ENCODE peak calls at places on chromosomes 5 and 9, in nine cellular contexts. L is stromal cell of bone marrow, Z is SW 1271, Y is NCI-H1417, D is non-pigmented ciliary epithelial cell, W is AG10803, V is WTC11, R is left cardiac atrium, Q is amniotic stem cell. A is an unnamed sample.

GRCh38 chr5:90437663-90438062 is 28.1 kb upstream of the CETN3 start:
- DNase-seq in L (no peak), Z (no peak), Y (no peak), D (no peak), W (no peak), V (no peak), R (no peak), Q (no peak), A (no peak)

GRCh38 chr9:20606637-20607036 is 15.7 kb downstream of the MLLT3 start:
- DNase-seq in L (no peak), Z (no peak), Y (no peak), D (no peak), W (no peak), V (no peak), R (peak), Q (no peak), A (no peak)

GRCh38 chr5:42021119-42021518 is 96.0 kb downstream of the FBXO4 start:
- DNase-seq in L (peak), Z (no peak), Y (no peak), D (peak), W (peak), V (no peak), R (no peak), Q (no peak), A (no peak)

GRCh38 chr5:179678238-179679013 is 2.4 kb downstream of the CBY3 start:
- DNase-seq in L (peak), Z (peak), Y (peak), D (peak), W (peak), V (peak), R (peak), Q (peak), A (peak)

GRCh38 chr5:435961-436640 is 6.9 kb upstream of the EXOC3 start:
- DNase-seq in L (no peak), Z (no peak), Y (peak), D (no peak), W (peak), V (peak), R (no peak), Q (no peak), A (no peak)

GRCh38 chr9:1018121-1018520 is 32.0 kb upstream of the DMRT2 start:
- DNase-seq in L (no peak), Z (no peak), Y (no peak), D (no peak), W (peak), V (peak), R (no peak), Q (no peak), A (no peak)

GRCh38 chr5:61768692-61769281 is 436.7 kb downstream of the ZSWIM6 start:
- DNase-seq in L (no peak), Z (peak), Y (no peak), D (no peak), W (no peak), V (peak), R (no peak), Q (no peak), A (no peak)

GRCh38 chr9:129405089-129405830 is 215.6 kb downstream of the C9orf50 start:
- DNase-seq in L (no peak), Z (no peak), Y (no peak), D (peak), W (peak), V (no peak), R (peak), Q (no peak), A (no peak)

GRCh38 chr9:89494199-89494598 is 3.7 kb downstream of the SEMA4D start:
- DNase-seq in L (no peak), Z (no peak), Y (no peak), D (no peak), W (no peak), V (no peak), R (no peak), Q (no peak), A (no peak)

GRCh38 chr5:89613222-89613956 is 730.4 kb upstream of the MEF2C start:
- DNase-seq in L (no peak), Z (no peak), Y (no peak), D (no peak), W (no peak), V (no peak), R (no peak), Q (no peak), A (no peak)